ENCODE peak calls at places on chromosomes 13 and 19, in four cellular contexts. One of them, this sample, is unnamed.
A peak's percentile ranks its signal among the peaks of the same experiment; 100 is the strongest.

GRCh38 chr19:28492616-28493015 is 720.3 kb downstream of the UQCRFS1 start:
- DNase-seq in brain microvascular endothelial cell: no peak
- DNase-seq in HFFc6: no peak
- DNase-seq in effector memory CD8-positive, alpha-beta T cell: no peak
- DNase-seq in this sample: no peak

GRCh38 chr13:105519766-105520165 is 1015.7 kb downstream of the EFNB2 start:
- DNase-seq in brain microvascular endothelial cell: no peak
- DNase-seq in HFFc6: no peak
- DNase-seq in effector memory CD8-positive, alpha-beta T cell: no peak
- DNase-seq in this sample: no peak

GRCh38 chr13:80050252-80050651 is 290.7 kb downstream of the SPRY2 start:
- DNase-seq in brain microvascular endothelial cell: no peak
- DNase-seq in HFFc6: no peak
- DNase-seq in effector memory CD8-positive, alpha-beta T cell: no peak
- DNase-seq in this sample: no peak

GRCh38 chr19:4115050-4115817 is 8.7 kb downstream of the MAP2K2 start:
- DNase-seq in brain microvascular endothelial cell: no peak
- DNase-seq in HFFc6: no peak
- DNase-seq in effector memory CD8-positive, alpha-beta T cell: peak; percentile 67
- DNase-seq in this sample: no peak

GRCh38 chr19:46975918-46976782 is 43.5 kb upstream of the NPAS1 start:
- DNase-seq in brain microvascular endothelial cell: peak; percentile 92
- DNase-seq in HFFc6: peak; percentile 96
- DNase-seq in effector memory CD8-positive, alpha-beta T cell: no peak
- DNase-seq in this sample: no peak

GRCh38 chr13:77196052-77196618 is 130.8 kb downstream of the MYCBP2 start:
- DNase-seq in brain microvascular endothelial cell: no peak
- DNase-seq in HFFc6: no peak
- DNase-seq in effector memory CD8-positive, alpha-beta T cell: no peak
- DNase-seq in this sample: no peak

GRCh38 chr19:39494661-39495060 is 4.1 kb upstream of the DLL3 start:
- DNase-seq in brain microvascular endothelial cell: no peak
- DNase-seq in HFFc6: no peak
- DNase-seq in effector memory CD8-positive, alpha-beta T cell: no peak
- DNase-seq in this sample: no peak

GRCh38 chr19:917323-918151 is at the start of gene KISS1R:
- DNase-seq in brain microvascular endothelial cell: no peak
- DNase-seq in HFFc6: no peak
- DNase-seq in effector memory CD8-positive, alpha-beta T cell: no peak
- DNase-seq in this sample: no peak

GRCh38 chr19:42253245-42254082 is 1.5 kb downstream of the ERF start:
- DNase-seq in brain microvascular endothelial cell: no peak
- DNase-seq in HFFc6: peak; percentile 44
- DNase-seq in effector memory CD8-positive, alpha-beta T cell: peak; percentile 48
- DNase-seq in this sample: peak; percentile 82

GRCh38 chr13:55566334-55566733 is 1574.4 kb upstream of the PRR20A start:
- DNase-seq in brain microvascular endothelial cell: no peak
- DNase-seq in HFFc6: no peak
- DNase-seq in effector memory CD8-positive, alpha-beta T cell: no peak
- DNase-seq in this sample: no peak

GRCh38 chr13:77250968-77251367 is 75.9 kb downstream of the MYCBP2 start:
- DNase-seq in brain microvascular endothelial cell: no peak
- DNase-seq in HFFc6: no peak
- DNase-seq in effector memory CD8-positive, alpha-beta T cell: no peak
- DNase-seq in this sample: no peak

GRCh38 chr19:39363909-39364457 is 21.8 kb downstream of the SAMD4B start:
- DNase-seq in brain microvascular endothelial cell: no peak
- DNase-seq in HFFc6: no peak
- DNase-seq in effector memory CD8-positive, alpha-beta T cell: no peak
- DNase-seq in this sample: no peak

GRCh38 chr19:1169921-1170885 is 3.9 kb downstream of the SBNO2 start:
- DNase-seq in brain microvascular endothelial cell: no peak
- DNase-seq in HFFc6: peak; percentile 39
- DNase-seq in effector memory CD8-positive, alpha-beta T cell: no peak
- DNase-seq in this sample: no peak

GRCh38 chr13:106143930-106144709 is 391.3 kb downstream of the EFNB2 start:
- DNase-seq in brain microvascular endothelial cell: no peak
- DNase-seq in HFFc6: no peak
- DNase-seq in effector memory CD8-positive, alpha-beta T cell: no peak
- DNase-seq in this sample: no peak

GRCh38 chr13:33031277-33031676 is 15.1 kb downstream of the KL start:
- DNase-seq in brain microvascular endothelial cell: no peak
- DNase-seq in HFFc6: no peak
- DNase-seq in effector memory CD8-positive, alpha-beta T cell: no peak
- DNase-seq in this sample: no peak

GRCh38 chr19:48961051-48961649 is 4.0 kb upstream of the FTL start:
- DNase-seq in brain microvascular endothelial cell: no peak
- DNase-seq in HFFc6: no peak
- DNase-seq in effector memory CD8-positive, alpha-beta T cell: no peak
- DNase-seq in this sample: no peak

GRCh38 chr19:1133471-1133929 is 29.7 kb downstream of the GPX4 start:
- DNase-seq in brain microvascular endothelial cell: no peak
- DNase-seq in HFFc6: no peak
- DNase-seq in effector memory CD8-positive, alpha-beta T cell: peak; percentile 87
- DNase-seq in this sample: peak; percentile 93

GRCh38 chr19:39130337-39131254 is 5.0 kb downstream of the PAK4 start:
- DNase-seq in brain microvascular endothelial cell: no peak
- DNase-seq in HFFc6: no peak
- DNase-seq in effector memory CD8-positive, alpha-beta T cell: no peak
- DNase-seq in this sample: no peak

GRCh38 chr19:18617562-18617961 is 4.9 kb downstream of the TMEM59L start:
- DNase-seq in brain microvascular endothelial cell: no peak
- DNase-seq in HFFc6: no peak
- DNase-seq in effector memory CD8-positive, alpha-beta T cell: no peak
- DNase-seq in this sample: no peak

GRCh38 chr13:42478531-42479156 is 95.3 kb upstream of the TNFSF11 start:
- DNase-seq in brain microvascular endothelial cell: peak; percentile 60
- DNase-seq in HFFc6: peak; percentile 28
- DNase-seq in effector memory CD8-positive, alpha-beta T cell: no peak
- DNase-seq in this sample: no peak

GRCh38 chr13:109212630-109213029 is 573.8 kb downstream of the IRS2 start:
- DNase-seq in brain microvascular endothelial cell: no peak
- DNase-seq in HFFc6: no peak
- DNase-seq in effector memory CD8-positive, alpha-beta T cell: no peak
- DNase-seq in this sample: no peak

GRCh38 chr19:14248578-14249011 is 42.6 kb upstream of the ADGRL1 start:
- DNase-seq in brain microvascular endothelial cell: no peak
- DNase-seq in HFFc6: no peak
- DNase-seq in effector memory CD8-positive, alpha-beta T cell: no peak
- DNase-seq in this sample: no peak

GRCh38 chr13:104650426-104650825 is 1584.2 kb upstream of the SLC10A2 start:
- DNase-seq in brain microvascular endothelial cell: no peak
- DNase-seq in HFFc6: no peak
- DNase-seq in effector memory CD8-positive, alpha-beta T cell: no peak
- DNase-seq in this sample: no peak

GRCh38 chr13:99655351-99656091 is 154.2 kb downstream of the TM9SF2 start:
- DNase-seq in brain microvascular endothelial cell: peak; percentile 78
- DNase-seq in HFFc6: peak; percentile 12
- DNase-seq in effector memory CD8-positive, alpha-beta T cell: no peak
- DNase-seq in this sample: no peak

GRCh38 chr13:50124536-50125305 is 109.5 kb downstream of the KCNRG start:
- DNase-seq in brain microvascular endothelial cell: no peak
- DNase-seq in HFFc6: peak; percentile 22
- DNase-seq in effector memory CD8-positive, alpha-beta T cell: peak; percentile 92
- DNase-seq in this sample: peak; percentile 56

GRCh38 chr19:29664753-29665214 is 477 bp upstream of the PLEKHF1 start:
- DNase-seq in brain microvascular endothelial cell: no peak
- DNase-seq in HFFc6: no peak
- DNase-seq in effector memory CD8-positive, alpha-beta T cell: no peak
- DNase-seq in this sample: no peak

GRCh38 chr19:11560404-11560988 is 1.5 kb upstream of the ELOF1 start:
- DNase-seq in brain microvascular endothelial cell: peak; percentile 77
- DNase-seq in HFFc6: peak; percentile 68
- DNase-seq in effector memory CD8-positive, alpha-beta T cell: peak; percentile 54
- DNase-seq in this sample: peak; percentile 77

GRCh38 chr13:110772091-110772984 is 58.8 kb downstream of the ING1 start:
- DNase-seq in brain microvascular endothelial cell: no peak
- DNase-seq in HFFc6: no peak
- DNase-seq in effector memory CD8-positive, alpha-beta T cell: no peak
- DNase-seq in this sample: no peak

GRCh38 chr19:8571006-8571411 is 6.2 kb downstream of the MYO1F start:
- DNase-seq in brain microvascular endothelial cell: peak; percentile 56
- DNase-seq in HFFc6: peak; percentile 77
- DNase-seq in effector memory CD8-positive, alpha-beta T cell: peak; percentile 58
- DNase-seq in this sample: no peak

GRCh38 chr19:14561832-14562351 is 10.0 kb downstream of the NDUFB7 start:
- DNase-seq in brain microvascular endothelial cell: peak; percentile 49
- DNase-seq in HFFc6: no peak
- DNase-seq in effector memory CD8-positive, alpha-beta T cell: peak; percentile 38
- DNase-seq in this sample: no peak

GRCh38 chr19:4897146-4897545 is 5.5 kb downstream of the ARRDC5 start:
- DNase-seq in brain microvascular endothelial cell: no peak
- DNase-seq in HFFc6: no peak
- DNase-seq in effector memory CD8-positive, alpha-beta T cell: no peak
- DNase-seq in this sample: no peak

GRCh38 chr13:42685762-42686560 is 95.4 kb upstream of the FAM216B start:
- DNase-seq in brain microvascular endothelial cell: no peak
- DNase-seq in HFFc6: no peak
- DNase-seq in effector memory CD8-positive, alpha-beta T cell: no peak
- DNase-seq in this sample: no peak